ENCODE peak calls at places on chromosomes 13 and 19, in four cellular contexts. One of them, this sample, is unnamed.

GRCh38 chr13:98307392-98307743 is 130.3 kb upstream of the RNF113B start:
- DNase-seq in uterus: no peak
- DNase-seq in heart right ventricle: no peak
- DNase-seq in ascending aorta: no peak
- DNase-seq in this sample: no peak

GRCh38 chr13:26653842-26654241 is 96.4 kb downstream of the WASF3 start:
- DNase-seq in uterus: no peak
- DNase-seq in ascending aorta: no peak
- DNase-seq in heart right ventricle: no peak
- DNase-seq in this sample: no peak

GRCh38 chr13:101579291-101579802 is 126.9 kb downstream of the ITGBL1 start:
- DNase-seq in uterus: no peak
- DNase-seq in ascending aorta: no peak
- DNase-seq in heart right ventricle: no peak
- DNase-seq in this sample: no peak

GRCh38 chr13:69935043-69935442 is 172.6 kb upstream of the ATXN8OS start:
- DNase-seq in heart right ventricle: no peak
- DNase-seq in ascending aorta: no peak
- DNase-seq in uterus: no peak
- DNase-seq in this sample: no peak

GRCh38 chr13:113664751-113665581 is 2.1 kb upstream of the GRK1 start:
- DNase-seq in uterus: peak; percentile 9
- DNase-seq in heart right ventricle: no peak
- DNase-seq in ascending aorta: peak; percentile 52
- DNase-seq in this sample: no peak

GRCh38 chr19:43695985-43696729 is 19.7 kb upstream of the IRGC start:
- DNase-seq in heart right ventricle: no peak
- DNase-seq in ascending aorta: no peak
- DNase-seq in uterus: no peak
- DNase-seq in this sample: no peak

GRCh38 chr19:34228347-34228746 is 26.0 kb upstream of the GARRE1 start:
- DNase-seq in uterus: no peak
- DNase-seq in heart right ventricle: no peak
- DNase-seq in ascending aorta: no peak
- DNase-seq in this sample: no peak

GRCh38 chr13:53198699-53199098 is 170.1 kb downstream of the OLFM4 start:
- DNase-seq in uterus: no peak
- DNase-seq in ascending aorta: no peak
- DNase-seq in heart right ventricle: no peak
- DNase-seq in this sample: no peak

GRCh38 chr13:49410006-49410405 is 33.9 kb downstream of the CAB39L start:
- DNase-seq in uterus: no peak
- DNase-seq in heart right ventricle: no peak
- DNase-seq in ascending aorta: no peak
- DNase-seq in this sample: no peak

DNA sequence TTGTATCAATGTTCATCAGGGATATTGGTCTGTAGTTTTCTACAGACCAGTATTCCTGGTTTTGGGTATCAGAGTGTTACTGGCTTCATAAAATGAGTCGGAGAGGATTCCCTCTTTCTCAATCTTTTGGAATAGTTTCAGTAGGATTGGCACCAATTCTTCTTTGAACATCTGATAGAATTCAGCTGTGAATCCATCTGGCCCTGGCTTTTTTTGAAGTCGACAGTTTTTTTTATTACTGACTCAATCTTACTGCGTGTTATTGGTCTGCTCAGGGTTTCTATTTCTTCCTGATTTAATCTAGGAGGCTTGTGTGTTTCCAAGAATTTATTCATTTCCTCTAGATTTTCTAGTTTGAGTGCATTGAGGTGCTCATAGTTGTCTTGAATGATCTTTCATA is 11.4 kb downstream of the TEX26 start:
- DNase-seq in ascending aorta: no peak
- DNase-seq in uterus: no peak
- DNase-seq in heart right ventricle: no peak
- DNase-seq in this sample: no peak
- H3K27ac ChIP-seq in ascending aorta: no peak overlapping the region
- H3K27ac ChIP-seq in uterus: no peak overlapping the region
- H3K27ac ChIP-seq in heart right ventricle: no peak overlapping the region
- H3K27ac ChIP-seq in this sample: no peak overlapping the region

DNA sequence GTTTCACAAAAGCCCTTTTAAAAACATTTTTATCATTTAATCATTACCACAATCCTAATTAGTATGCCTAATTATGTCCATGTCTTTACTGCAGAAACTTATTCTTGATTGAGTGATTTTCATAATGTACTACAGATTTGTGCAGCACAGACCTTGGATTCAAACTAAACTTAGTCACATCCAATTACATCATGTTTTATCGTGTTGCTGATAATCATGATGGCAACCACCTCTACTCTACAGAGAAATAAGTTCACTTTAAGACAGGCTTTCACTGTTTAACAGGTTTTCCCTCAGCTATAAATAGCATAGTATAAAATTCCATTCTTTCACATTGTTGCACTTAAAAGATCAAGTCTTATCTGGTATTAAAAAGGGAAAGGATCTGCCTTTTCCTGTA is 240.9 kb upstream of the RFC3 start:
- DNase-seq in ascending aorta: no peak
- DNase-seq in heart right ventricle: no peak
- DNase-seq in uterus: no peak
- DNase-seq in this sample: no peak
- H3K4me3 ChIP-seq in ascending aorta: no peak overlapping the region
- H3K4me3 ChIP-seq in heart right ventricle: no peak overlapping the region
- H3K4me3 ChIP-seq in uterus: no peak overlapping the region
- H3K4me3 ChIP-seq in this sample: no peak overlapping the region

GRCh38 chr19:36850646-36851442 is at the start of gene ZNF345:
- DNase-seq in heart right ventricle: peak; percentile 94
- DNase-seq in uterus: peak; percentile 93
- DNase-seq in ascending aorta: peak; percentile 96
- DNase-seq in this sample: peak; percentile 1
- H3K27ac ChIP-seq in heart right ventricle: peak within 1 kb of the TSS; percentile 96
- H3K27ac ChIP-seq in uterus: peak within 1 kb of the TSS; percentile 87
- H3K27ac ChIP-seq in ascending aorta: peak within 1 kb of the TSS; percentile 83
- H3K27ac ChIP-seq in this sample: no peak within 1 kb of the TSS

DNA sequence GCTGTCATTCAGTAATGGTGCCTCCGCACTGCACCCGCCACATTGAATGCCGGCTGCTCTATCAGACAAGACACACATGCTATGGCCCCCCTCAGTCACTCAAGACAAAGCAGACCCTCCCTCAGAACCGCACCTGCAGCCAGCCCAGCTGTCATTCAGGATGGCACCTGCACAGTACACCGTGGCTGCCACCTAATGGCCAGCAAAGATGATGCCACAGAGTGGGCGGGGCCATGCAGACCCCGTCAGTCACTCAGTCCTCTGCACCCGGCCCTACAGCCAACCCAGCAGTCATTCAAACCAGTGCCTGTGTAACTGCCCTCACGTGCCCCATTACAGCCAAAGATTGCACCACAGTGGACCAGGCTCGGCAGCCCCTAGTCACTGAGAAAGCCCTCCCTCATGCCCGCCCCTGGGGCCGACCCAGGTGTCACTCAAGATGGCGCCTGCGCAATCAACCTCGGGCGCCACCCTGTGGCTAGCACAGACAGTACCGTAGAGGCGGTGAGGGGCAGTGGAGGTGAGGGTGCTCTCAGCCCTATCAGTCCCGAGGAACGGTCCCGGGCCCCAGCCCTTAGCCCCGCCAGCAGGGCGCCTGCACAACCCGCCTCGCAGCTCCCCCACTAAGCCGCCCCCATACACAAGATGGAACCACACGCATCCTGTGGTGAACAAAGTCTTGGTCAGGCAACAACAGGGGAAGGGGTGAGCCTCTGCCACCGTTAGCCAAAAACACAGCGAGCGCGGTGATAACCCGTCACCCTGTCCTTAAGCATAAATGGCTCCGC is 2.4 kb downstream of the PEG3 start:
- DNase-seq in ascending aorta: peak; percentile 89
- DNase-seq in uterus: peak; percentile 68
- DNase-seq in heart right ventricle: peak; percentile 69
- DNase-seq in this sample: no peak
- H3K4me3 ChIP-seq in ascending aorta: peak overlapping the region; percentile 66
- H3K4me3 ChIP-seq in uterus: peak overlapping the region; percentile 34
- H3K4me3 ChIP-seq in heart right ventricle: peak overlapping the region; percentile 64
- H3K4me3 ChIP-seq in this sample: no peak overlapping the region